ENCODE peak calls at places on chromosomes 12 and 14, in four cellular contexts. A is HEK293T, E is WTC11, J is K562. D is an unnamed sample.

GRCh38 chr14:60721331-60722162 is 2.6 kb downstream of the SIX4 start:
- DNase-seq in A (peak), E (peak), J (no peak), D (peak)

GRCh38 chr14:85607571-85608219 is 77.8 kb downstream of the FLRT2 start:
- DNase-seq in A (no peak), E (no peak), J (no peak), D (no peak)

GRCh38 chr12:52836042-52836466 is 1.9 kb upstream of the KRT79 start:
- DNase-seq in A (no peak), E (no peak), J (peak), D (no peak)

GRCh38 chr12:124828264-124829007 is 35.2 kb downstream of the SCARB1 start:
- DNase-seq in A (no peak), E (no peak), J (no peak), D (peak)

GRCh38 chr12:3777206-3777809 is 24.4 kb upstream of the CRACR2A start:
- DNase-seq in A (peak), E (no peak), J (peak), D (peak)

GRCh38 chr14:95523818-95524448 is 7.5 kb upstream of the SYNE3 start:
- DNase-seq in A (no peak), E (no peak), J (peak), D (peak)

GRCh38 chr14:84927096-84927910 is 602.6 kb upstream of the FLRT2 start:
- DNase-seq in A (no peak), E (no peak), J (no peak), D (no peak)

GRCh38 chr12:28457785-28458184 is 267.5 kb downstream of the CCDC91 start:
- DNase-seq in A (no peak), E (no peak), J (no peak), D (no peak)

GRCh38 chr12:131124487-131125280 is 171.0 kb downstream of the ADGRD1 start:
- DNase-seq in A (no peak), E (no peak), J (no peak), D (no peak)

GRCh38 chr14:100193417-100194357 is 34.2 kb upstream of the DEGS2 start:
- DNase-seq in A (no peak), E (no peak), J (peak), D (peak)
- TF ChIP-seq ELF4 in A (no peak), E (no peak), J (no peak), D (no peak)

GRCh38 chr14:21192447-21192822 is 36.6 kb upstream of the OR5AU1 start:
- DNase-seq in A (no peak), E (no peak), J (no peak), D (no peak)

GRCh38 chr14:21192875-21193535 is 37.1 kb upstream of the OR5AU1 start:
- DNase-seq in A (no peak), E (no peak), J (no peak), D (no peak)

GRCh38 chr14:21194597-21194996 is 38.7 kb upstream of the OR5AU1 start:
- DNase-seq in A (no peak), E (no peak), J (no peak), D (no peak)

GRCh38 chr14:21191261-21191808 is 35.5 kb upstream of the OR5AU1 start:
- DNase-seq in A (no peak), E (no peak), J (no peak), D (no peak)

DNA sequence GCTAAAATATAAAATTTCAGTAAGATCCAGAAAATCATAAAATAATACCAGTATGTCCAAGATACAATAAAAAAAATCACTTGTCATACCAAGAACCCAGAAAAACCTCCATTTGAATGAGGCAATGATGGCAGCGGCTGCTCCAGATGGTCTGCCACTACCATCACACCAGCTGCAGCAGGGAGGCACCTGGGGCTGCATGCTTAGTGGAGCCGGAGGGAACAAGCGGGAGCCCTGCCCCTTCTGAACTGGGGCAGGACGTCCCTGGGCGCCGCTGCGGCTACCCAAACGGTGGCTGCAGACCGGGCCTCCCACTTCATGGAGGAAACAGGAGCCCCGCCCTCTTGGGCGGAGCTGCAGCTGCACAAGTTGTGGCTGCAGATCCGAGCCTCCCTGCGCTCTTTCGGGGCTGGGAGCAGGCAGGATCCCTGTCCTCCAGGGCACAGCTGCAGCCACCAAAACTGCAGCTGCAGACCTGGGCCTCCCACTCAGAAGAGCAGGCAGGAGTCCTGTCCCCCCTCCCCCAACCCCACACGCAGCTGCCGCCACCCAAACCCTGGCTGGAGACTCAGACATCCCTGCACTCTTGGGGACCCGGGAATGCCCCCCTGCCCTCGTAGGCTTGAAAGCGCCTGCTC is 36.1 kb upstream of the OR5AU1 start:
- DNase-seq in A (peak), E (peak), J (peak), D (peak)
- TF ChIP-seq ELF4 in A (no peak), E (no peak), J (no peak), D (no peak)

GRCh38 chr12:48307269-48307668 is 43.5 kb downstream of the ZNF641 start:
- DNase-seq in A (no peak), E (no peak), J (peak), D (no peak)

GRCh38 chr12:48316491-48316890 is 34.2 kb downstream of the ZNF641 start:
- DNase-seq in A (no peak), E (no peak), J (no peak), D (no peak)

GRCh38 chr12:48311313-48311712 is 39.4 kb downstream of the ZNF641 start:
- DNase-seq in A (no peak), E (no peak), J (peak), D (no peak)
- TF ChIP-seq ELF4 in A (no peak), E (no peak), J (no peak), D (no peak)

DNA sequence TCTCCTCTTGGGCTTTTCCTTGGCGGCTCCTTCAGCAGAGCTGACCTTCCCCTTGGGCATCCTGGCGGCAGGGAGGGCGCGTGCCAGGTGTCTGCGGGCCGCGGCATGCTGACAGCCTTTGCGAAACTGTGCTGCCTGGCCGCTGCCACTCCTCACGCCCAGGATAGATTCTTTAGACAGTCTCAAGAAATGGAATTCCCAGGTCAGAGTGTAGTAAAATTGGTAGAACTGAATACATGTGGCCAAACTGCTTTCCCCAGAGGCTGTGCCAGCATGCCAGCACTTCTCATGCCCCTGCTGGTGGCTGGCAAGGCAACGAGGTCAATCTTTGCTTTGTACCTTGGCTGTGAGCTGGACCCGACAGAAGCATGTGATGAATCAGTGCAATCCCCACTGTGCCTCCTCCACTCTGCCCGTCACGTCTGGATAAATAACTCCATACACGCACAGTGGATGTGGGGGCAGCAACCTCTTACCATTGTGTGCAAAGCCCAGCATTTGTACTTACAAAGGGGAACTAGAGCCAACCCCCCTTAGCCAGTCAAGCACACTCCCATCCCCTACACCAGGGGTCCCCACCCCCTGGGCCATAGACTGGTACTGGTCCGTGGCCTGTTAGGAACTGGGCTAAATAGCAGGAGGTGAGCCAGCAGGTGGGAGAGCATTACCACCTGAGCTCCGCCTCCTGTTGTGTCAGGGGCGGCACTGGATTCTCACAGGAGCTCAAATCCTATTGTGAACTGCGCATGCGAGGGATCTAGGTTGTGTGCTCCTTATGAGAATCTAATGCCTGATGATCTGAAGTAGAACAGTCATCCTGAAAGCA is 90.9 kb downstream of the ACTN1 start:
- DNase-seq in A (no peak), E (no peak), J (no peak), D (no peak)
- TF ChIP-seq ELF4 in A (no peak), E (no peak), J (no peak), D (no peak)

GRCh38 chr14:75399819-75400678 is 27.8 kb upstream of the JDP2 start:
- DNase-seq in A (no peak), E (no peak), J (no peak), D (no peak)
- TF ChIP-seq ELF4 in A (no peak), E (no peak), J (no peak), D (no peak)

DNA sequence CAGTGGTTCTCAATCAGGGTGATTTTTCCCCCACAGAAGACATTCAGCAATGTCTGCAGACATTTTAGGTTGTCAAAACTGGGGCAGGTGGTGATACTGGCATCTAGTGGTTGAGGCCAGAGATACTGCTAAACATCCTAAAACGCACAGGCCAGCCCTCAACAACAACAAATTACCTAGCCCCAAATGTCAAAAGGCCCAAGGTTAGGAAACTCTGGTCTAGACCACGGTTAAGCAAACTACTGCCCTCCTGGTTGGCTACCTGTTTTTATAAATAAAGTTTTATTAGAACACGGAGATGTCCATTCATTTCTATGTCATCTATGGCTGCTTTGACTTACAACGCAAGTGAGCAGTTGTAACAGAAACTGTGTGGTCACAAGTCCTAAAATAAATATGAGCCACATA is 186.7 kb downstream of the EFCAB11 start:
- DNase-seq in A (peak), E (peak), J (peak), D (peak)
- TF ChIP-seq ELF4 in A (no peak), E (no peak), J (no peak), D (no peak)

GRCh38 chr14:51513281-51513680 is 138.4 kb upstream of the FRMD6 start:
- DNase-seq in A (no peak), E (no peak), J (no peak), D (no peak)
- TF ChIP-seq ELF4 in A (no peak), E (no peak), J (no peak), D (no peak)

D was measured in HepG2.